ENCODE peak calls at places on chromosomes 3 and 15, in five cellular contexts. One of them, this sample, is unnamed.

GRCh38 chr3:105119801-105120340 is 246.8 kb upstream of the ALCAM start:
- DNase-seq in activated CD8-positive, alpha-beta T cell treated with anti-CD3 and anti-CD28 coated beads for 36 hours: no peak
- DNase-seq in glutamatergic neuron: no peak
- DNase-seq in mammary epithelial cell: peak
- DNase-seq in esophagus muscularis mucosa: no peak
- DNase-seq in this sample: no peak

GRCh38 chr15:89301304-89302089 is 33.1 kb downstream of the POLG start:
- DNase-seq in activated CD8-positive, alpha-beta T cell treated with anti-CD3 and anti-CD28 coated beads for 36 hours: no peak
- DNase-seq in glutamatergic neuron: no peak
- DNase-seq in mammary epithelial cell: no peak
- DNase-seq in esophagus muscularis mucosa: no peak
- DNase-seq in this sample: no peak

GRCh38 chr3:71726106-71726505 is 904 bp upstream of the EIF4E3 start:
- DNase-seq in activated CD8-positive, alpha-beta T cell treated with anti-CD3 and anti-CD28 coated beads for 36 hours: peak
- DNase-seq in glutamatergic neuron: no peak
- DNase-seq in mammary epithelial cell: no peak
- DNase-seq in esophagus muscularis mucosa: no peak
- DNase-seq in this sample: no peak

GRCh38 chr3:29004885-29005599 is 275.8 kb upstream of the RBMS3 start:
- DNase-seq in activated CD8-positive, alpha-beta T cell treated with anti-CD3 and anti-CD28 coated beads for 36 hours: no peak
- DNase-seq in glutamatergic neuron: no peak
- DNase-seq in mammary epithelial cell: peak
- DNase-seq in esophagus muscularis mucosa: no peak
- DNase-seq in this sample: peak

GRCh38 chr3:89889386-89889785 is 782.0 kb downstream of the EPHA3 start:
- DNase-seq in activated CD8-positive, alpha-beta T cell treated with anti-CD3 and anti-CD28 coated beads for 36 hours: no peak
- DNase-seq in glutamatergic neuron: no peak
- DNase-seq in mammary epithelial cell: no peak
- DNase-seq in esophagus muscularis mucosa: no peak
- DNase-seq in this sample: no peak

GRCh38 chr3:15382405-15382923 is 44.9 kb downstream of the METTL6 start:
- DNase-seq in activated CD8-positive, alpha-beta T cell treated with anti-CD3 and anti-CD28 coated beads for 36 hours: no peak
- DNase-seq in glutamatergic neuron: no peak
- DNase-seq in mammary epithelial cell: no peak
- DNase-seq in esophagus muscularis mucosa: no peak
- DNase-seq in this sample: no peak

GRCh38 chr3:183710231-183710630 is 12.6 kb downstream of the YEATS2 start:
- DNase-seq in activated CD8-positive, alpha-beta T cell treated with anti-CD3 and anti-CD28 coated beads for 36 hours: no peak
- DNase-seq in glutamatergic neuron: no peak
- DNase-seq in mammary epithelial cell: no peak
- DNase-seq in esophagus muscularis mucosa: no peak
- DNase-seq in this sample: no peak

GRCh38 chr3:108820586-108820985 is 2.0 kb upstream of the TRAT1 start:
- DNase-seq in activated CD8-positive, alpha-beta T cell treated with anti-CD3 and anti-CD28 coated beads for 36 hours: no peak
- DNase-seq in glutamatergic neuron: no peak
- DNase-seq in mammary epithelial cell: no peak
- DNase-seq in esophagus muscularis mucosa: no peak
- DNase-seq in this sample: no peak

GRCh38 chr3:190877925-190878324 is 15.4 kb upstream of the GMNC start:
- DNase-seq in activated CD8-positive, alpha-beta T cell treated with anti-CD3 and anti-CD28 coated beads for 36 hours: peak
- DNase-seq in glutamatergic neuron: no peak
- DNase-seq in mammary epithelial cell: no peak
- DNase-seq in esophagus muscularis mucosa: no peak
- DNase-seq in this sample: no peak

GRCh38 chr3:140343709-140344417 is 334.0 kb upstream of the TRIM42 start:
- DNase-seq in activated CD8-positive, alpha-beta T cell treated with anti-CD3 and anti-CD28 coated beads for 36 hours: no peak
- DNase-seq in glutamatergic neuron: no peak
- DNase-seq in mammary epithelial cell: no peak
- DNase-seq in esophagus muscularis mucosa: no peak
- DNase-seq in this sample: no peak

GRCh38 chr3:183287301-183287971 is 34.4 kb downstream of the B3GNT5 start:
- DNase-seq in activated CD8-positive, alpha-beta T cell treated with anti-CD3 and anti-CD28 coated beads for 36 hours: peak
- DNase-seq in glutamatergic neuron: no peak
- DNase-seq in mammary epithelial cell: peak
- DNase-seq in esophagus muscularis mucosa: no peak
- DNase-seq in this sample: no peak

GRCh38 chr15:73331991-73332925 is 36.5 kb downstream of the HCN4 start:
- DNase-seq in activated CD8-positive, alpha-beta T cell treated with anti-CD3 and anti-CD28 coated beads for 36 hours: no peak
- DNase-seq in glutamatergic neuron: peak
- DNase-seq in mammary epithelial cell: no peak
- DNase-seq in esophagus muscularis mucosa: no peak
- DNase-seq in this sample: no peak

GRCh38 chr3:58034738-58035511 is 26.7 kb downstream of the FLNB start:
- DNase-seq in activated CD8-positive, alpha-beta T cell treated with anti-CD3 and anti-CD28 coated beads for 36 hours: peak
- DNase-seq in glutamatergic neuron: no peak
- DNase-seq in mammary epithelial cell: no peak
- DNase-seq in esophagus muscularis mucosa: no peak
- DNase-seq in this sample: peak

GRCh38 chr15:63481105-63481810 is 23.1 kb upstream of the USP3 start:
- DNase-seq in activated CD8-positive, alpha-beta T cell treated with anti-CD3 and anti-CD28 coated beads for 36 hours: peak
- DNase-seq in glutamatergic neuron: no peak
- DNase-seq in mammary epithelial cell: peak
- DNase-seq in esophagus muscularis mucosa: no peak
- DNase-seq in this sample: no peak

GRCh38 chr3:135531996-135532395 is 433.5 kb upstream of the PPP2R3A start:
- DNase-seq in activated CD8-positive, alpha-beta T cell treated with anti-CD3 and anti-CD28 coated beads for 36 hours: no peak
- DNase-seq in glutamatergic neuron: no peak
- DNase-seq in mammary epithelial cell: no peak
- DNase-seq in esophagus muscularis mucosa: peak
- DNase-seq in this sample: no peak

GRCh38 chr3:184158394-184158793 is 3.2 kb downstream of the DVL3 start:
- DNase-seq in activated CD8-positive, alpha-beta T cell treated with anti-CD3 and anti-CD28 coated beads for 36 hours: no peak
- DNase-seq in glutamatergic neuron: no peak
- DNase-seq in mammary epithelial cell: no peak
- DNase-seq in esophagus muscularis mucosa: no peak
- DNase-seq in this sample: no peak

GRCh38 chr3:197417451-197417850 is 119.0 kb upstream of the DLG1 start:
- DNase-seq in activated CD8-positive, alpha-beta T cell treated with anti-CD3 and anti-CD28 coated beads for 36 hours: no peak
- DNase-seq in glutamatergic neuron: no peak
- DNase-seq in mammary epithelial cell: peak
- DNase-seq in esophagus muscularis mucosa: no peak
- DNase-seq in this sample: no peak

GRCh38 chr3:117998071-117998470 is 1036.6 kb downstream of the IGSF11 start:
- DNase-seq in activated CD8-positive, alpha-beta T cell treated with anti-CD3 and anti-CD28 coated beads for 36 hours: no peak
- DNase-seq in glutamatergic neuron: no peak
- DNase-seq in mammary epithelial cell: peak
- DNase-seq in esophagus muscularis mucosa: no peak
- DNase-seq in this sample: no peak

GRCh38 chr3:115912372-115912771 is 289.1 kb downstream of the GAP43 start:
- DNase-seq in activated CD8-positive, alpha-beta T cell treated with anti-CD3 and anti-CD28 coated beads for 36 hours: no peak
- DNase-seq in glutamatergic neuron: no peak
- DNase-seq in mammary epithelial cell: no peak
- DNase-seq in esophagus muscularis mucosa: no peak
- DNase-seq in this sample: no peak

GRCh38 chr15:57477736-57478522 is 101.6 kb downstream of the CGNL1 start:
- DNase-seq in activated CD8-positive, alpha-beta T cell treated with anti-CD3 and anti-CD28 coated beads for 36 hours: no peak
- DNase-seq in glutamatergic neuron: no peak
- DNase-seq in mammary epithelial cell: no peak
- DNase-seq in esophagus muscularis mucosa: no peak
- DNase-seq in this sample: no peak

GRCh38 chr3:52731590-52731989 is 25.7 kb downstream of the SPCS1 start:
- DNase-seq in activated CD8-positive, alpha-beta T cell treated with anti-CD3 and anti-CD28 coated beads for 36 hours: no peak
- DNase-seq in glutamatergic neuron: no peak
- DNase-seq in mammary epithelial cell: no peak
- DNase-seq in esophagus muscularis mucosa: no peak
- DNase-seq in this sample: no peak

GRCh38 chr15:35496585-35496984 is 49.4 kb downstream of the DPH6 start:
- DNase-seq in activated CD8-positive, alpha-beta T cell treated with anti-CD3 and anti-CD28 coated beads for 36 hours: no peak
- DNase-seq in glutamatergic neuron: no peak
- DNase-seq in mammary epithelial cell: no peak
- DNase-seq in esophagus muscularis mucosa: no peak
- DNase-seq in this sample: peak

GRCh38 chr3:172517859-172518466 is 5.3 kb downstream of the TNFSF10 start:
- DNase-seq in activated CD8-positive, alpha-beta T cell treated with anti-CD3 and anti-CD28 coated beads for 36 hours: peak
- DNase-seq in glutamatergic neuron: no peak
- DNase-seq in mammary epithelial cell: no peak
- DNase-seq in esophagus muscularis mucosa: no peak
- DNase-seq in this sample: no peak

GRCh38 chr3:183494341-183494740 is 61.2 kb downstream of the KLHL6 start:
- DNase-seq in activated CD8-positive, alpha-beta T cell treated with anti-CD3 and anti-CD28 coated beads for 36 hours: no peak
- DNase-seq in glutamatergic neuron: no peak
- DNase-seq in mammary epithelial cell: no peak
- DNase-seq in esophagus muscularis mucosa: peak
- DNase-seq in this sample: no peak

GRCh38 chr15:76366714-76367113 is 30.1 kb downstream of the ISL2 start:
- DNase-seq in activated CD8-positive, alpha-beta T cell treated with anti-CD3 and anti-CD28 coated beads for 36 hours: no peak
- DNase-seq in glutamatergic neuron: no peak
- DNase-seq in mammary epithelial cell: no peak
- DNase-seq in esophagus muscularis mucosa: no peak
- DNase-seq in this sample: no peak

GRCh38 chr3:42505203-42505848 is 2.9 kb downstream of the VIPR1 start:
- DNase-seq in activated CD8-positive, alpha-beta T cell treated with anti-CD3 and anti-CD28 coated beads for 36 hours: no peak
- DNase-seq in glutamatergic neuron: peak
- DNase-seq in mammary epithelial cell: no peak
- DNase-seq in esophagus muscularis mucosa: no peak
- DNase-seq in this sample: no peak

GRCh38 chr15:85692873-85693272 is 101.9 kb downstream of the KLHL25 start:
- DNase-seq in activated CD8-positive, alpha-beta T cell treated with anti-CD3 and anti-CD28 coated beads for 36 hours: peak
- DNase-seq in glutamatergic neuron: no peak
- DNase-seq in mammary epithelial cell: no peak
- DNase-seq in esophagus muscularis mucosa: no peak
- DNase-seq in this sample: no peak

GRCh38 chr15:27714675-27715074 is 384.4 kb downstream of the OCA2 start:
- DNase-seq in activated CD8-positive, alpha-beta T cell treated with anti-CD3 and anti-CD28 coated beads for 36 hours: no peak
- DNase-seq in glutamatergic neuron: no peak
- DNase-seq in mammary epithelial cell: no peak
- DNase-seq in esophagus muscularis mucosa: no peak
- DNase-seq in this sample: no peak

GRCh38 chr3:184334470-184335158 is 2.8 kb upstream of the FAM131A start:
- DNase-seq in activated CD8-positive, alpha-beta T cell treated with anti-CD3 and anti-CD28 coated beads for 36 hours: peak
- DNase-seq in glutamatergic neuron: no peak
- DNase-seq in mammary epithelial cell: peak
- DNase-seq in esophagus muscularis mucosa: no peak
- DNase-seq in this sample: no peak

GRCh38 chr3:30751610-30752299 is 142.7 kb downstream of the GADL1 start:
- DNase-seq in activated CD8-positive, alpha-beta T cell treated with anti-CD3 and anti-CD28 coated beads for 36 hours: peak
- DNase-seq in glutamatergic neuron: peak
- DNase-seq in mammary epithelial cell: peak
- DNase-seq in esophagus muscularis mucosa: no peak
- DNase-seq in this sample: peak
- TF ChIP-seq CTCF in activated CD8-positive, alpha-beta T cell treated with anti-CD3 and anti-CD28 coated beads for 36 hours: peak
- TF ChIP-seq CTCF in glutamatergic neuron: peak
- TF ChIP-seq CTCF in mammary epithelial cell: peak
- TF ChIP-seq CTCF in esophagus muscularis mucosa: peak
- TF ChIP-seq CTCF in this sample: peak

GRCh38 chr3:151412989-151413388 is 28.4 kb upstream of the P2RY12 start:
- DNase-seq in activated CD8-positive, alpha-beta T cell treated with anti-CD3 and anti-CD28 coated beads for 36 hours: peak
- DNase-seq in glutamatergic neuron: no peak
- DNase-seq in mammary epithelial cell: no peak
- DNase-seq in esophagus muscularis mucosa: no peak
- DNase-seq in this sample: no peak
- TF ChIP-seq CTCF in activated CD8-positive, alpha-beta T cell treated with anti-CD3 and anti-CD28 coated beads for 36 hours: no peak
- TF ChIP-seq CTCF in glutamatergic neuron: no peak
- TF ChIP-seq CTCF in mammary epithelial cell: peak
- TF ChIP-seq CTCF in esophagus muscularis mucosa: no peak
- TF ChIP-seq CTCF in this sample: no peak

GRCh38 chr15:100918690-100919480 is at the start of gene LRRK1:
- DNase-seq in activated CD8-positive, alpha-beta T cell treated with anti-CD3 and anti-CD28 coated beads for 36 hours: peak
- DNase-seq in glutamatergic neuron: peak
- DNase-seq in mammary epithelial cell: peak
- DNase-seq in esophagus muscularis mucosa: no peak
- DNase-seq in this sample: peak

GRCh38 chr15:100913961-100914360 is 5.2 kb upstream of the LRRK1 start:
- DNase-seq in activated CD8-positive, alpha-beta T cell treated with anti-CD3 and anti-CD28 coated beads for 36 hours: no peak
- DNase-seq in glutamatergic neuron: no peak
- DNase-seq in mammary epithelial cell: no peak
- DNase-seq in esophagus muscularis mucosa: no peak
- DNase-seq in this sample: no peak

GRCh38 chr15:100911086-100911485 is 8.1 kb upstream of the LRRK1 start:
- DNase-seq in activated CD8-positive, alpha-beta T cell treated with anti-CD3 and anti-CD28 coated beads for 36 hours: no peak
- DNase-seq in glutamatergic neuron: no peak
- DNase-seq in mammary epithelial cell: no peak
- DNase-seq in esophagus muscularis mucosa: no peak
- DNase-seq in this sample: no peak

GRCh38 chr15:100918034-100918689 is 995 bp upstream of the LRRK1 start:
- DNase-seq in activated CD8-positive, alpha-beta T cell treated with anti-CD3 and anti-CD28 coated beads for 36 hours: peak
- DNase-seq in glutamatergic neuron: peak
- DNase-seq in mammary epithelial cell: peak
- DNase-seq in esophagus muscularis mucosa: no peak
- DNase-seq in this sample: peak

DNA sequence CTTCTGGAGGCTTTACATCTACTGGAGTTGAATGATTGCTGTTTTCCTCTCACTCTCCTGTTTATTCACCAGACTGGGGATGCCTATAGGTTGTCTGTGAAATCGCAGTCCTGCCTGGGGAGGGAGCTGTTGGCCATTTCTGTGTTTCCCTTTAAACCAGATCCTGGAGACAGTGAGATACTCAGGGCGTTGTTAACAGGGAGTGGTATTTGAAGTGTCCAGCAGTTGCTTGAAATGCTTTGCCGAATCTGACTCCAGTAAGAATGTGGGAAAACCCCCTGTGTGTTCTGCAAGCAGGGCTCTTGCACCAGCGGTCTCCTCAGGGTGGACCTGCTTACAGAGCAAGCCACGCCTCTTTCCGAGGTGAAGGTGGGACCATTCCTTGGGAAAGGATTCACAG is 4.3 kb upstream of the LRRK1 start:
- DNase-seq in activated CD8-positive, alpha-beta T cell treated with anti-CD3 and anti-CD28 coated beads for 36 hours: no peak
- DNase-seq in glutamatergic neuron: no peak
- DNase-seq in mammary epithelial cell: no peak
- DNase-seq in esophagus muscularis mucosa: no peak
- DNase-seq in this sample: no peak
- TF ChIP-seq CTCF in activated CD8-positive, alpha-beta T cell treated with anti-CD3 and anti-CD28 coated beads for 36 hours: no peak
- TF ChIP-seq CTCF in glutamatergic neuron: no peak
- TF ChIP-seq CTCF in mammary epithelial cell: peak
- TF ChIP-seq CTCF in esophagus muscularis mucosa: no peak
- TF ChIP-seq CTCF in this sample: no peak

GRCh38 chr3:27590437-27591320 is 106.5 kb upstream of the SLC4A7 start:
- DNase-seq in activated CD8-positive, alpha-beta T cell treated with anti-CD3 and anti-CD28 coated beads for 36 hours: peak
- DNase-seq in glutamatergic neuron: no peak
- DNase-seq in mammary epithelial cell: peak
- DNase-seq in esophagus muscularis mucosa: no peak
- DNase-seq in this sample: no peak

GRCh38 chr3:27594096-27594690 is 110.0 kb upstream of the SLC4A7 start:
- DNase-seq in activated CD8-positive, alpha-beta T cell treated with anti-CD3 and anti-CD28 coated beads for 36 hours: no peak
- DNase-seq in glutamatergic neuron: no peak
- DNase-seq in mammary epithelial cell: no peak
- DNase-seq in esophagus muscularis mucosa: no peak
- DNase-seq in this sample: no peak

GRCh38 chr3:27591811-27592210 is 107.6 kb upstream of the SLC4A7 start:
- DNase-seq in activated CD8-positive, alpha-beta T cell treated with anti-CD3 and anti-CD28 coated beads for 36 hours: peak
- DNase-seq in glutamatergic neuron: no peak
- DNase-seq in mammary epithelial cell: no peak
- DNase-seq in esophagus muscularis mucosa: no peak
- DNase-seq in this sample: no peak

GRCh38 chr3:27591321-27591711 is 107.1 kb upstream of the SLC4A7 start:
- DNase-seq in activated CD8-positive, alpha-beta T cell treated with anti-CD3 and anti-CD28 coated beads for 36 hours: no peak
- DNase-seq in glutamatergic neuron: no peak
- DNase-seq in mammary epithelial cell: no peak
- DNase-seq in esophagus muscularis mucosa: no peak
- DNase-seq in this sample: no peak

DNA sequence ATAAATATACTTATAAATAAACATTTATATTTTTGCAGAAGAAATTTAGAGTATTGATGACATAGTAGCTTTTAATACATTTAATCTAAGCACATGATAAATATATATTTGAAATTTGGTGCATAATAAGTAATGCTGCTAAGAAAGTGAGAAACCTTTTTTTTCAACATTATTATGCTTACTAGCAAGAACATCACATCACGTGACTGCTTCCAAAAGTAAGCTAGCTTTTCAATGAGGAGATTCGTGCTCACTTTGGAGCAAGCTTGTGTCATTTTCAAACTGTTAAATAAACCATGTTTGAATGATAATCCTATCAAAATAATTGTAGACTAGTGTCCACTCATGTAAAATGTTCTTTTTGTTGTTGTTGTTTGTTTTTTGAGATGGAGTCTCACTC is 109.0 kb upstream of the SLC4A7 start:
- DNase-seq in activated CD8-positive, alpha-beta T cell treated with anti-CD3 and anti-CD28 coated beads for 36 hours: no peak
- DNase-seq in glutamatergic neuron: no peak
- DNase-seq in mammary epithelial cell: no peak
- DNase-seq in esophagus muscularis mucosa: no peak
- DNase-seq in this sample: no peak
- TF ChIP-seq CTCF in activated CD8-positive, alpha-beta T cell treated with anti-CD3 and anti-CD28 coated beads for 36 hours: no peak
- TF ChIP-seq CTCF in glutamatergic neuron: no peak
- TF ChIP-seq CTCF in mammary epithelial cell: no peak
- TF ChIP-seq CTCF in esophagus muscularis mucosa: no peak
- TF ChIP-seq CTCF in this sample: no peak